ENCODE peak calls at places on chromosomes 7 and 10, in eight cellular contexts. Y is Peyer's patch, R is H9, O is IMR-90, B is GM23338, H is transverse colon, Q is colonic mucosa, S is OCI-LY7. D is an unnamed sample.

GRCh38 chr7:45033261-45033930 is 33.4 kb downstream of the CCM2 start:
- DNase-seq in R (no peak), S (no peak), Y (no peak), Q (no peak), H (no peak), B (no peak), O (peak; percentile 55), D (no peak)

GRCh38 chr10:58998924-58999713 is 177.3 kb upstream of the PHYHIPL start:
- DNase-seq in R (no peak), B (no peak), O (no peak), H (no peak), Y (no peak), S (no peak), Q (no peak), D (peak; percentile 49)

GRCh38 chr10:114399576-114399975 is 4.7 kb downstream of the AFAP1L2 start:
- DNase-seq in O (no peak), H (no peak), Q (no peak), Y (no peak), S (no peak), B (no peak), R (no peak), D (no peak)

GRCh38 chr10:78203915-78204818 is 170.5 kb downstream of the RPS24 start:
- DNase-seq in B (no peak), S (no peak), H (no peak), R (no peak), O (no peak), Q (no peak), Y (no peak), D (peak; percentile 15)

GRCh38 chr7:2477447-2478386 is 1.5 kb upstream of the GRIFIN start:
- DNase-seq in O (peak; percentile 49), R (peak; percentile 81), Y (peak; percentile 68), B (peak; percentile 86), S (no peak), Q (peak; percentile 68), H (peak; percentile 74), D (peak; percentile 30)

GRCh38 chr7:138161600-138162081 is 85.4 kb downstream of the AKR1D1 start:
- DNase-seq in H (peak; percentile 82), B (peak; percentile 99), Y (peak; percentile 70), Q (peak; percentile 86), O (peak; percentile 81), R (peak; percentile 94), S (peak; percentile 93), D (peak; percentile 84)

GRCh38 chr7:47147213-47147631 is 434.7 kb downstream of the TNS3 start:
- DNase-seq in H (no peak), R (no peak), Q (no peak), S (no peak), B (no peak), Y (no peak), O (no peak), D (no peak)

GRCh38 chr10:46255696-46256355 is 31.0 kb upstream of the ANTXRL start:
- DNase-seq in H (peak; percentile 71), Q (peak; percentile 76), B (peak; percentile 82), R (peak; percentile 84), S (peak; percentile 54), O (peak; percentile 12), Y (peak; percentile 62), D (peak; percentile 78)

GRCh38 chr10:129511758-129512157 is 44.7 kb downstream of the MGMT start:
- DNase-seq in Q (peak; percentile 9), B (peak; percentile 9), R (no peak), S (no peak), Y (no peak), O (no peak), H (no peak), D (no peak)

GRCh38 chr7:116227678-116228239 is 17.4 kb downstream of the TES start:
- DNase-seq in R (no peak), H (no peak), B (no peak), O (peak; percentile 94), Y (no peak), S (no peak), Q (no peak), D (no peak)

GRCh38 chr10:62616885-62617635 is 187.5 kb upstream of the ADO start:
- DNase-seq in H (no peak), B (no peak), Y (no peak), S (peak; percentile 57), O (no peak), R (no peak), Q (no peak), D (peak; percentile 15)

GRCh38 chr10:90930070-90930837 is 9.4 kb upstream of the ANKRD1 start:
- DNase-seq in O (peak; percentile 75), B (peak; percentile 69), S (no peak), R (peak; percentile 58), Y (no peak), Q (no peak), H (no peak), D (peak; percentile 29)

GRCh38 chr10:43234471-43235041 is 32.3 kb downstream of the RASGEF1A start:
- DNase-seq in R (peak; percentile 14), H (no peak), Y (no peak), B (no peak), S (no peak), O (no peak), Q (no peak), D (no peak)

GRCh38 chr7:105268056-105268455 is 120.7 kb downstream of the SRPK2 start:
- DNase-seq in B (no peak), H (no peak), O (peak; percentile 87), R (no peak), S (no peak), Q (no peak), Y (no peak), D (no peak)

GRCh38 chr7:37645276-37646040 is 38.1 kb upstream of the GPR141 start:
- DNase-seq in B (no peak), Q (no peak), R (no peak), O (no peak), H (no peak), S (no peak), Y (no peak), D (no peak)

GRCh38 chr7:111210996-111211395 is 120.1 kb downstream of the LRRN3 start:
- DNase-seq in H (no peak), B (no peak), Y (no peak), O (peak; percentile 75), S (no peak), Q (no peak), R (no peak), D (no peak)

GRCh38 chr10:51770719-51771118 is 71.3 kb upstream of the CSTF2T start:
- DNase-seq in B (no peak), H (no peak), Q (no peak), Y (no peak), O (peak; percentile 36), R (no peak), S (no peak), D (no peak)

GRCh38 chr7:27167170-27167505 is 1.8 kb upstream of the HOXA9 start:
- DNase-seq in Y (no peak), H (no peak), S (no peak), O (no peak), R (no peak), B (peak; percentile 20), Q (no peak), D (no peak)

GRCh38 chr10:45059632-45060031 is 58.9 kb downstream of the ZNF22 start:
- DNase-seq in Q (no peak), R (no peak), B (no peak), S (no peak), Y (no peak), O (no peak), H (no peak), D (no peak)

GRCh38 chr10:114876602-114877300 is 55.2 kb downstream of the FHIP2A start:
- DNase-seq in H (peak; percentile 62), Y (peak; percentile 50), R (peak; percentile 85), B (peak; percentile 96), S (peak; percentile 61), Q (peak; percentile 70), O (peak; percentile 58), D (peak; percentile 51)

GRCh38 chr10:5536486-5536885 is 11.7 kb downstream of the CALML3 start:
- DNase-seq in Q (no peak), R (no peak), S (no peak), H (peak; percentile 0), O (no peak), Y (no peak), B (no peak), D (no peak)

GRCh38 chr10:9096288-9096687 is 1041.8 kb downstream of the GATA3 start:
- DNase-seq in Q (no peak), Y (no peak), R (no peak), S (no peak), B (no peak), H (no peak), O (no peak), D (no peak)

GRCh38 chr7:2106920-2107319 is 125.8 kb downstream of the MAD1L1 start:
- DNase-seq in O (peak; percentile 67), Q (no peak), B (no peak), S (no peak), R (peak; percentile 61), H (no peak), Y (no peak), D (peak; percentile 24)

GRCh38 chr10:22244001-22244400 is 26.2 kb upstream of the EBLN1 start:
- DNase-seq in H (no peak), B (peak; percentile 64), O (no peak), R (peak; percentile 43), Q (no peak), Y (no peak), S (no peak), D (no peak)
- TF ChIP-seq CTCF in H (no peak), B (peak; percentile 56), O (no peak), R (peak; percentile 49), Q (no peak), Y (no peak), S (peak; percentile 40), D (peak; percentile 11)

DNA sequence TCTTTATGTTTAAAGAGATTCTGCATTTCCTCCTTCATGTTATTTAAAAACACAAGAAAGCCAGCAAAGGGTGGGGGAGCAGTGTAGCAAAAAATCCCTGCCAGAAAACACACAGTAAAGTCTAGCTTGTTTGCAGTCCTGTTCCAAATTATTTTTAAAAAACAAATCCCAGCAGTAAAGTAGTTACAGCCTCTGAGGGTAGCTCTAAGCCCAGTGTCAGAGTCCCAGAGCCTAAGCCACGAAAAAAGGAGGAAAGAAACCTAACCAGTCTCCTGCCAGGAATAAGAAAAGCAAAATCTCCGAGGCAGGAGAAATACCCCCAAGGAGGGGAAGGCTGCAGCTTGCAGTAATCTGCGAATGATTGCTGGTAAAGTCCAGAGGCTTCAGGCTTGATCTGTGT is 219.7 kb upstream of the CELF2 start:
- DNase-seq in R (no peak), O (no peak), B (no peak), Q (no peak), H (no peak), Y (no peak), S (no peak), D (no peak)
- H3K4me1 ChIP-seq in R (peaks cover 9% of the 10 kb centered on the region), O (peaks cover 16% of the 10 kb centered on the region), B (peaks cover 27% of the 10 kb centered on the region), Q (no peaks in the 10 kb centered on the region), H (peaks cover 4% of the 10 kb centered on the region), Y (no peaks in the 10 kb centered on the region), S (no peaks in the 10 kb centered on the region), D (peaks cover 15% of the 10 kb centered on the region)

DNA sequence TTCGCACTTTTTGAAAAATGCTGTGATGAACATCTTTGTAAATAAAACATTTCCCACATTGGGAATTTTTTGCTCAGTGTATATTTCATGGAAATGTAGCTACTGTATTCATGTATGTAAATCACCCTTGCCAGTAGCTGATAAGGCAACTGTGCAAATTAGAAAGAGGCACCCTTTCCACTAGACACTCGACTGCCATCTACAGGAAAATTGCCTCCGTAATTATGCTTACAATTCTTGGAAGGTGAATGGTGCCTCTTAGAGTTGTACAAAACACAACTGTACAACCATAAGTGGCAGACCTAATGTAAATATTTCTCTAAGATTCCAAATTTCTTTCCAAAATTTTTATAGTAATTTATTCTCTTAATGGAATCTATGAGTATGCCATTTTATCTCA is 491.7 kb downstream of the CCSER2 start:
- DNase-seq in Q (no peak), S (peak; percentile 8), R (no peak), H (no peak), Y (no peak), B (no peak), O (no peak), D (no peak)
- TF ChIP-seq CTCF in Q (no peak), S (peak; percentile 63), R (no peak), H (no peak), Y (no peak), B (no peak), O (peak; percentile 8), D (no peak)

GRCh38 chr7:36281945-36282727 is 107.5 kb upstream of the ANLN start:
- DNase-seq in B (no peak), R (no peak), Y (no peak), O (peak; percentile 61), Q (no peak), S (no peak), H (no peak), D (no peak)
- H3K4me1 ChIP-seq in B (peaks cover 64% of the 10 kb centered on the region), R (peaks cover 25% of the 10 kb centered on the region), Y (peaks cover 11% of the 10 kb centered on the region), O (peaks cover 37% of the 10 kb centered on the region), Q (peaks cover 9% of the 10 kb centered on the region), S (peaks cover 60% of the 10 kb centered on the region), H (peaks cover 37% of the 10 kb centered on the region), D (peaks cover 10% of the 10 kb centered on the region)